ENCODE peak calls at places on chromosomes 16 and 17, in nine cellular contexts. S is HepG2, A is stomach, N is transverse colon, F is sigmoid colon, U is GM12878, Y is esophagus muscularis mucosa, G is H1, C is SK-N-SH. Z is an unnamed sample.

GRCh38 chr16:14148569-14148968 is 77.5 kb downstream of the MRTFB start:
- DNase-seq in S (no peak), A (no peak), N (no peak), F (no peak), U (no peak), Y (no peak), G (no peak), C (no peak), Z (no peak)

GRCh38 chr17:83199500-83200201 is 120.2 kb downstream of the METRNL start:
- DNase-seq in S (no peak), A (peak), N (peak), F (peak), U (no peak), Y (no peak), G (no peak), C (no peak), Z (peak)

GRCh38 chr16:56609463-56609921 is 1.1 kb downstream of the MT2A start:
- DNase-seq in S (peak), A (peak), N (peak), F (peak), U (peak), Y (no peak), G (no peak), C (peak), Z (peak)

GRCh38 chr17:74325743-74326379 is at the start of gene KIF19:
- DNase-seq in S (no peak), A (peak), N (peak), F (no peak), U (no peak), Y (no peak), G (peak), C (peak), Z (no peak)

GRCh38 chr17:7046127-7046724 is 2.3 kb upstream of the SLC16A11 start:
- DNase-seq in S (peak), A (peak), N (peak), F (no peak), U (no peak), Y (no peak), G (peak), C (no peak), Z (peak)

GRCh38 chr16:57475711-57476339 is 10.5 kb downstream of the DOK4 start:
- DNase-seq in S (peak), A (no peak), N (peak), F (no peak), U (no peak), Y (no peak), G (peak), C (peak), Z (peak)

GRCh38 chr16:60651351-60651750 is 1384.9 kb downstream of the CDH8 start:
- DNase-seq in S (no peak), A (no peak), N (no peak), F (no peak), U (no peak), Y (no peak), G (no peak), C (no peak), Z (no peak)

GRCh38 chr16:9650284-9650683 is 531.9 kb downstream of the GRIN2A start:
- DNase-seq in S (no peak), A (no peak), N (no peak), F (no peak), U (no peak), Y (no peak), G (peak), C (no peak), Z (no peak)

GRCh38 chr17:58311429-58311894 is 17.1 kb downstream of the TSPOAP1 start:
- DNase-seq in S (no peak), A (no peak), N (no peak), F (no peak), U (no peak), Y (no peak), G (peak), C (peak), Z (no peak)

GRCh38 chr16:15819046-15819445 is 37.8 kb downstream of the MYH11 start:
- DNase-seq in S (no peak), A (no peak), N (no peak), F (no peak), U (no peak), Y (no peak), G (no peak), C (no peak), Z (no peak)

GRCh38 chr16:4515611-4516233 is 22.9 kb downstream of the CDIP1 start:
- DNase-seq in S (no peak), A (no peak), N (no peak), F (no peak), U (peak), Y (no peak), G (no peak), C (no peak), Z (no peak)

GRCh38 chr17:47741109-47741792 is 8.2 kb downstream of the TBX21 start:
- DNase-seq in S (no peak), A (peak), N (no peak), F (peak), U (no peak), Y (no peak), G (no peak), C (no peak), Z (peak)

GRCh38 chr17:47708864-47709541 is 15.0 kb downstream of the TBKBP1 start:
- DNase-seq in S (no peak), A (peak), N (no peak), F (peak), U (no peak), Y (no peak), G (peak), C (no peak), Z (no peak)

GRCh38 chr17:46772013-46772878 is 46.2 kb downstream of the WNT3 start:
- DNase-seq in S (peak), A (peak), N (peak), F (no peak), U (no peak), Y (no peak), G (peak), C (no peak), Z (peak)

GRCh38 chr16:6447046-6447445 is 885.6 kb upstream of the RBFOX1 start:
- DNase-seq in S (no peak), A (no peak), N (no peak), F (no peak), U (no peak), Y (no peak), G (no peak), C (no peak), Z (no peak)

GRCh38 chr16:50183316-50183715 is 30.2 kb downstream of the TENT4B start:
- DNase-seq in S (no peak), A (no peak), N (no peak), F (no peak), U (no peak), Y (no peak), G (no peak), C (no peak), Z (no peak)

GRCh38 chr16:4160663-4161436 is 44.6 kb upstream of the ADCY9 start:
- DNase-seq in S (no peak), A (no peak), N (no peak), F (no peak), U (no peak), Y (no peak), G (no peak), C (no peak), Z (no peak)

GRCh38 chr17:50613007-50613406 is 21.7 kb upstream of the ABCC3 start:
- DNase-seq in S (no peak), A (no peak), N (no peak), F (no peak), U (no peak), Y (no peak), G (no peak), C (no peak), Z (no peak)

GRCh38 chr17:72387487-72387886 is 266.7 kb downstream of the SOX9 start:
- DNase-seq in S (peak), A (no peak), N (no peak), F (no peak), U (no peak), Y (no peak), G (no peak), C (no peak), Z (no peak)

GRCh38 chr16:23082161-23082788 is 67.0 kb downstream of the USP31 start:
- DNase-seq in S (peak), A (no peak), N (no peak), F (no peak), U (no peak), Y (no peak), G (no peak), C (peak), Z (no peak)

GRCh38 chr17:31696184-31696602 is 162.9 kb downstream of the COPRS start:
- DNase-seq in S (peak), A (peak), N (peak), F (peak), U (no peak), Y (peak), G (peak), C (peak), Z (peak)

GRCh38 chr16:77273-77806 is 685 bp upstream of the MPG start:
- DNase-seq in S (peak), A (peak), N (peak), F (peak), U (no peak), Y (no peak), G (peak), C (peak), Z (no peak)

GRCh38 chr17:72479113-72479512 is 358.3 kb downstream of the SOX9 start:
- DNase-seq in S (peak), A (no peak), N (no peak), F (no peak), U (no peak), Y (no peak), G (no peak), C (no peak), Z (no peak)

GRCh38 chr17:28405632-28406477 is at the start of gene SLC46A1:
- DNase-seq in S (peak), A (peak), N (peak), F (peak), U (no peak), Y (no peak), G (peak), C (peak), Z (peak)

GRCh38 chr16:2848933-2849332 is 9.0 kb downstream of the PRSS22 start:
- DNase-seq in S (no peak), A (no peak), N (no peak), F (no peak), U (no peak), Y (no peak), G (no peak), C (no peak), Z (no peak)

GRCh38 chr16:28321700-28322411 is 29.5 kb downstream of the SBK1 start:
- DNase-seq in S (peak), A (no peak), N (peak), F (no peak), U (no peak), Y (no peak), G (peak), C (peak), Z (no peak)

GRCh38 chr16:53713403-53714013 is 9.6 kb downstream of the FTO start:
- DNase-seq in S (no peak), A (no peak), N (no peak), F (no peak), U (no peak), Y (no peak), G (no peak), C (no peak), Z (no peak)

GRCh38 chr16:84599528-84600202 is 18.2 kb downstream of the COTL1 start:
- DNase-seq in S (peak), A (peak), N (peak), F (peak), U (no peak), Y (no peak), G (peak), C (peak), Z (no peak)

GRCh38 chr16:69522732-69523404 is 42.9 kb upstream of the NFAT5 start:
- DNase-seq in S (peak), A (no peak), N (no peak), F (no peak), U (no peak), Y (no peak), G (no peak), C (peak), Z (no peak)

GRCh38 chr16:19329932-19330331 is 44.4 kb downstream of the CLEC19A start:
- DNase-seq in S (no peak), A (no peak), N (no peak), F (no peak), U (no peak), Y (no peak), G (no peak), C (no peak), Z (no peak)
- TF ChIP-seq EP300 in S (no peak), A (no peak), N (no peak), F (no peak), U (no peak), Y (no peak), G (no peak), C (no peak), Z (no peak)

GRCh38 chr17:77208856-77209255 is 68.1 kb downstream of the SEC14L1 start:
- DNase-seq in S (no peak), A (no peak), N (no peak), F (no peak), U (no peak), Y (no peak), G (no peak), C (no peak), Z (no peak)

GRCh38 chr17:77207689-77208216 is 67.0 kb downstream of the SEC14L1 start:
- DNase-seq in S (peak), A (no peak), N (no peak), F (no peak), U (no peak), Y (no peak), G (no peak), C (no peak), Z (no peak)

GRCh38 chr17:77208217-77208808 is 67.5 kb downstream of the SEC14L1 start:
- DNase-seq in S (peak), A (peak), N (no peak), F (no peak), U (no peak), Y (no peak), G (no peak), C (no peak), Z (no peak)

GRCh38 chr17:77210331-77210730 is 69.6 kb downstream of the SEC14L1 start:
- DNase-seq in S (no peak), A (no peak), N (peak), F (no peak), U (no peak), Y (no peak), G (no peak), C (no peak), Z (peak)

DNA sequence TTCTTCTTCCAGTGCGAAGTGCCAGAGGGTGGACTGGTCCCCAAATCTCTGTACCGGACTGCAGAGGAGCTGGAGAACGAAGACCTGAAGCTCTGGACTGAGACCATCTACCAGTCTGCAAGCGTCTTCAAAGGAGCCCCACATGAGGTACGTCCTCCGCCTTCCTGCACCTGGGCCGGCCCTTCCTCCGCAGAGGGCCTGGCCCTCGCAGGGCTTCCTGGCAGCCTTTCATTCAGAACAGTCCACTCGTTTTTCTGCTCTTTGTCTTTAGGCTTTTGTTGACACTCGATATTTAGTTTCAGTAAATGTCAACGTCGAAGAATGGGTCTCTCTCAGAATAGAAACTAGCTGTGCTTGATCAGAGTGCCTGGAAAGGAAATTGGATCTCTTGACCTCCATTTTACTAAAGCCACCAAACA is 68.6 kb downstream of the SEC14L1 start:
- DNase-seq in S (peak), A (peak), N (no peak), F (no peak), U (no peak), Y (no peak), G (no peak), C (no peak), Z (peak)
- TF ChIP-seq POLR2AphosphoS5 in S (no peak), A (no peak), N (no peak), F (no peak), U (no peak), Y (no peak), G (no peak), C (no peak), Z (no peak)

GRCh38 chr16:11501583-11502138 is 85.1 kb downstream of the LITAF start:
- DNase-seq in S (no peak), A (no peak), N (no peak), F (no peak), U (no peak), Y (no peak), G (peak), C (no peak), Z (peak)
- TF ChIP-seq EP300 in S (no peak), A (no peak), N (no peak), F (no peak), U (no peak), Y (no peak), G (no peak), C (no peak), Z (no peak)

GRCh38 chr17:45296833-45297124 is 20.0 kb downstream of the MAP3K14 start:
- DNase-seq in S (no peak), A (no peak), N (peak), F (no peak), U (no peak), Y (no peak), G (no peak), C (no peak), Z (no peak)
- TF ChIP-seq POLR2AphosphoS5 in S (no peak), A (no peak), N (peak), F (peak), U (no peak), Y (no peak), G (no peak), C (no peak), Z (no peak)

GRCh38 chr17:79982986-79983385 is 52.7 kb downstream of the TBC1D16 start:
- DNase-seq in S (no peak), A (no peak), N (no peak), F (peak), U (no peak), Y (no peak), G (no peak), C (no peak), Z (peak)

GRCh38 chr17:79983456-79983855 is 52.2 kb downstream of the TBC1D16 start:
- DNase-seq in S (no peak), A (no peak), N (peak), F (peak), U (no peak), Y (no peak), G (no peak), C (peak), Z (peak)

GRCh38 chr17:79980246-79981043 is 55.2 kb downstream of the TBC1D16 start:
- DNase-seq in S (no peak), A (no peak), N (no peak), F (peak), U (no peak), Y (no peak), G (no peak), C (peak), Z (peak)

GRCh38 chr17:79981090-79981489 is 54.6 kb downstream of the TBC1D16 start:
- DNase-seq in S (no peak), A (no peak), N (no peak), F (peak), U (no peak), Y (no peak), G (no peak), C (peak), Z (peak)

DNA sequence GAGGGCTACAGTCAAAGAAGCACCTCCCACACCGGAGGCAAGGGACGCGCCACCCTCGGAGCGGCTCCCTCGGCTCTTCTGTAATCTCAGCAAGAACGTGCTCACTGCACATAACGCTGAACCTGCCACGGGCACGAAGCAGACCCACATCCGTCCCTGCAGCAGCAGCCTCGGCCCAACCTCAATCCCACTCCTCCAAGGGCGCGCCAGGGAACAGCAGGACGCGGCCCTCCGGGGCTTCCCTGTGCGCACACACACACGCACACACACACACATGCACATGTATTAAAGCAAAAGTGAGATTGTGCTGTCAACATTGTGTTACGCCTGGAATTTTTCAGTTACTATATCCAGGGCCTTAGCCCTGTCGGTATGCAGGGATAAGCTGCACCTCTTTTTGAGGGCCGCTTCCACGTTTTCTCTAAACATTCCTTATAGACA is 54.0 kb downstream of the TBC1D16 start:
- DNase-seq in S (no peak), A (no peak), N (no peak), F (peak), U (no peak), Y (no peak), G (no peak), C (peak), Z (peak)
- TF ChIP-seq EP300 in S (no peak), A (no peak), N (no peak), F (no peak), U (no peak), Y (no peak), G (no peak), C (no peak), Z (no peak)

GRCh38 chr17:4833178-4833940 is at the start of gene MINK1:
- DNase-seq in S (peak), A (peak), N (peak), F (peak), U (peak), Y (peak), G (peak), C (peak), Z (peak)
- TF ChIP-seq POLR2AphosphoS5 in S (peak), A (peak), N (peak), F (peak), U (peak), Y (peak), G (no peak), C (peak), Z (no peak)

GRCh38 chr17:42459256-42459982 is 741 bp downstream of the ATP6V0A1 start:
- DNase-seq in S (peak), A (peak), N (peak), F (peak), U (no peak), Y (peak), G (no peak), C (peak), Z (no peak)
- TF ChIP-seq EP300 in S (no peak), A (no peak), N (no peak), F (no peak), U (no peak), Y (no peak), G (no peak), C (no peak), Z (no peak)